ENCODE peak calls at places on chromosomes 4 and X, in six cellular contexts. Z, A, M, P, H and D are unnamed samples. For H3K9me3, the result is how much of the 10 kb centered on the place peaks cover.

GRCh38 chrX:112841114-112841819 is 636 bp upstream of the AMOT start:
- DNase-seq in Z (peak), A (peak), M (peak), P (peak), H (peak), D (peak)

GRCh38 chr4:46586566-46586965 is 196.6 kb upstream of the GABRA2 start:
- DNase-seq in Z (no peak), A (no peak), M (no peak), P (no peak), H (no peak), D (no peak)

GRCh38 chr4:89254847-89255246 is 52.8 kb downstream of the GPRIN3 start:
- DNase-seq in Z (no peak), A (peak), M (peak), P (no peak), H (peak), D (peak)

GRCh38 chrX:13373027-13373806 is 53.4 kb upstream of the ATXN3L start:
- DNase-seq in Z (no peak), A (no peak), M (no peak), P (no peak), H (no peak), D (no peak)

GRCh38 chr4:145819246-145820181 is 119.1 kb downstream of the ZNF827 start:
- DNase-seq in Z (no peak), A (no peak), M (no peak), P (no peak), H (no peak), D (no peak)

GRCh38 chr4:28443786-28444412 is 1583.3 kb downstream of the STIM2 start:
- DNase-seq in Z (no peak), A (peak), M (no peak), P (no peak), H (peak), D (no peak)

GRCh38 chr4:88646528-88647280 is 50.9 kb downstream of the NAP1L5 start:
- DNase-seq in Z (no peak), A (no peak), M (no peak), P (no peak), H (no peak), D (no peak)

GRCh38 chr4:181939199-181939945 is 303.8 kb upstream of the TENM3 start:
- DNase-seq in Z (no peak), A (peak), M (peak), P (no peak), H (no peak), D (no peak)

GRCh38 chrX:148069759-148070503 is 88.8 kb downstream of the FMR1NB start:
- DNase-seq in Z (no peak), A (no peak), M (no peak), P (no peak), H (no peak), D (no peak)

GRCh38 chr4:159206427-159206871 is 103.6 kb downstream of the RAPGEF2 start:
- DNase-seq in Z (no peak), A (no peak), M (no peak), P (no peak), H (no peak), D (no peak)

GRCh38 chr4:68953056-68953455 is 1.5 kb upstream of the UGT2A3 start:
- DNase-seq in Z (no peak), A (no peak), M (no peak), P (no peak), H (no peak), D (peak)

GRCh38 chr4:86033171-86033570 is 326.7 kb downstream of the MAPK10 start:
- DNase-seq in Z (peak), A (peak), M (peak), P (peak), H (no peak), D (no peak)

GRCh38 chr4:56680266-56680665 is 830 bp downstream of the HOPX start:
- DNase-seq in Z (no peak), A (no peak), M (no peak), P (no peak), H (no peak), D (peak)

GRCh38 chr4:21209854-21210253 is 509.6 kb downstream of the PACRGL start:
- DNase-seq in Z (no peak), A (no peak), M (no peak), P (no peak), H (no peak), D (no peak)

GRCh38 chr4:139665690-139666529 is at the start of gene MGST2:
- DNase-seq in Z (peak), A (peak), M (peak), P (peak), H (peak), D (peak)

GRCh38 chrX:9907645-9908387 is 59.3 kb upstream of the CLDN34 start:
- DNase-seq in Z (no peak), A (no peak), M (peak), P (no peak), H (no peak), D (no peak)

GRCh38 chrX:5458300-5458699 is 770.4 kb downstream of the NLGN4X start:
- DNase-seq in Z (no peak), A (peak), M (no peak), P (no peak), H (peak), D (no peak)

GRCh38 chr4:106898621-106899230 is 137.4 kb downstream of the DKK2 start:
- DNase-seq in Z (no peak), A (peak), M (peak), P (no peak), H (peak), D (peak)

GRCh38 chr4:65508169-65508568 is 162.1 kb downstream of the EPHA5 start:
- DNase-seq in Z (no peak), A (no peak), M (peak), P (no peak), H (no peak), D (no peak)

GRCh38 chr4:129550281-129550785 is 454.4 kb downstream of the C4orf33 start:
- DNase-seq in Z (no peak), A (no peak), M (no peak), P (no peak), H (no peak), D (no peak)

GRCh38 chr4:76896731-76897521 is 1.0 kb downstream of the SOWAHB start:
- DNase-seq in Z (no peak), A (peak), M (peak), P (no peak), H (peak), D (peak)

GRCh38 chrX:1421433-1422134 is 29.7 kb upstream of the SLC25A6 start:
- DNase-seq in Z (no peak), A (no peak), M (no peak), P (peak), H (peak), D (no peak)

GRCh38 chrX:1422135-1422465 is 30.2 kb upstream of the SLC25A6 start:
- DNase-seq in Z (no peak), A (no peak), M (no peak), P (no peak), H (no peak), D (no peak)

GRCh38 chrX:1424452-1424851 is 28.3 kb downstream of the ASMTL start:
- DNase-seq in Z (no peak), A (no peak), M (no peak), P (no peak), H (no peak), D (no peak)

GRCh38 chrX:1425381-1425780 is 27.3 kb downstream of the ASMTL start:
- DNase-seq in Z (no peak), A (no peak), M (no peak), P (peak), H (peak), D (no peak)

DNA sequence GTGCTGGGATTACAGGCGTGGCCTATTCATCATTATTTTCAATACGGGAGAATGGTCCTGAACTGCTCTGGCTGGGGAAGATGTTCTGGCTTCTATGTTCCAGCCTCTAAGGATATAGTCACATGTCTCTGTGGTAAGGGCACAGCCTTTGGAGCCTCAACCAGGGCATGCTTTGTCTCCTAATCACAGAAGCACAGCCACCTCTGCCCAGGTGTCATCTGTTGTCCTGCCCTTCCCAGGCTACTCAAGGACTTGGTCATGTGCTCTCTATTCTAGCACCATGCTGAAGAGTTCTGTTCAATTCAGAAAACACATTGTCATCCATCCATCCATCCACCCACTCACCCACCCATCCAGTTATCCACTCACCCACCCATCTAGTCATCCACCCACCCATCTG is 29.5 kb downstream of the ASMTL start:
- DNase-seq in Z (no peak), A (no peak), M (no peak), P (peak), H (peak), D (no peak)
- H3K9me3 ChIP-seq in Z (under half), A (under half), M (under half), P (under half), H (under half), D (under half)

GRCh38 chr4:167234388-167234881 is at the start of gene SPOCK3:
- DNase-seq in Z (peak), A (peak), M (peak), P (no peak), H (peak), D (no peak)
- H3K4me3 ChIP-seq in Z (peak), A (peak), M (peak), P (peak), H (peak), D (no peak)

DNA sequence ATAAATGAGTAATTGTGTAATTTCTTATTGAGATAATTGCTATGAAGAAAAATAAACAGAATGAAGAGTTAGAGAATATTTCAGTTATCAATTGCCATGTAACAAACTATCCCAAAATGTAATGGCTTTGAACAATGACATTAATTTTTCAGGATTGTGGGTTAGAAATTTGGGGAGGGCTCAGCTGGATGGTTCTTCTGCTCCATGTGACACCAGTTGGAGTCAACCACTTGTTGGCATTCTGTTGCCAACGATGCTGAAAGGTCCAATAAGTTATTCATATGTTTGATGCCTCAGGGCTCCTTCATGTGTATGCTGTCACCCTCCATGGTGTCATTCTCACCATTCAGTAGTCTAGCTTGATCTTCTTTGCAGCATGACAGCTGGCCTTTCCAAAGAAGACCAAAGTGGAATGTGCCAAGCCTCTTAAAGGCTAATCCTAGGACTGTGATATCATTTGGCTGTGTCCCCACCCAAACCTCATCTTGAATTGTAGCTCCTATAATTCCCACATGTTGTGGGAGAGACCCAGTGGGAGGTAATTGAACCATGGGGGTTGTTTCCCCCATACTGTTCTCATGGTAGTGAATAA is 20.9 kb upstream of the CCDC149 start:
- DNase-seq in Z (no peak), A (no peak), M (no peak), P (no peak), H (peak), D (no peak)
- H3K9me3 ChIP-seq in Z (under half), A (under half), M (under half), P (under half), H (under half), D (under half)

GRCh38 chrX:107715331-107716044 is 60.1 kb downstream of the TSC22D3 start:
- DNase-seq in Z (peak), A (no peak), M (peak), P (peak), H (no peak), D (peak)
- H3K4me3 ChIP-seq in Z (peak), A (peak), M (peak), P (peak), H (peak), D (peak)

GRCh38 chrX:149371984-149372383 is 133.1 kb downstream of the IDS start:
- DNase-seq in Z (no peak), A (no peak), M (no peak), P (no peak), H (peak), D (no peak)

GRCh38 chrX:149370097-149370496 is 135.0 kb downstream of the IDS start:
- DNase-seq in Z (no peak), A (no peak), M (no peak), P (no peak), H (no peak), D (no peak)

GRCh38 chrX:149372861-149373260 is 132.2 kb downstream of the IDS start:
- DNase-seq in Z (no peak), A (no peak), M (no peak), P (no peak), H (no peak), D (no peak)

GRCh38 chrX:149374751-149375150 is 130.4 kb downstream of the IDS start:
- DNase-seq in Z (no peak), A (no peak), M (no peak), P (no peak), H (no peak), D (no peak)
- H3K9me3 ChIP-seq in Z (under half), A (under half), M (under half), P (under half), H (under half), D (under half)

GRCh38 chr4:100489316-100489715 is 28.5 kb downstream of the EMCN start:
- DNase-seq in Z (no peak), A (no peak), M (peak), P (no peak), H (no peak), D (no peak)

GRCh38 chr4:100493756-100494155 is 24.1 kb downstream of the EMCN start:
- DNase-seq in Z (no peak), A (no peak), M (no peak), P (no peak), H (no peak), D (no peak)

GRCh38 chr4:100494166-100494565 is 23.7 kb downstream of the EMCN start:
- DNase-seq in Z (no peak), A (no peak), M (no peak), P (no peak), H (no peak), D (no peak)

GRCh38 chr4:100495074-100495473 is 22.7 kb downstream of the EMCN start:
- DNase-seq in Z (no peak), A (no peak), M (no peak), P (no peak), H (no peak), D (no peak)

GRCh38 chr4:100492129-100492528 is 25.7 kb downstream of the EMCN start:
- DNase-seq in Z (no peak), A (no peak), M (no peak), P (no peak), H (no peak), D (no peak)
- H3K4me3 ChIP-seq in Z (no peak), A (no peak), M (no peak), P (no peak), H (no peak), D (no peak)